ENCODE peak calls at places on chromosome X, in eight cellular contexts. S is Caco-2, K is stomach, A is adrenal gland, T is spleen, R is HCT116, G is ovary, N is WERI-Rb-1. M is an unnamed sample.

GRCh38 chrX:108224727-108225455 is 133.3 kb downstream of the ATG4A start:
- DNase-seq in S (peak; percentile 21), K (no peak), A (peak; percentile 1), T (no peak), R (peak; percentile 10), G (no peak), N (peak; percentile 9), M (peak; percentile 58)

GRCh38 chrX:152635941-152636340 is 1.8 kb upstream of the GABRQ start:
- DNase-seq in S (no peak), K (no peak), A (peak; percentile 54), T (no peak), R (peak; percentile 59), G (no peak), N (peak; percentile 75), M (no peak)

GRCh38 chrX:13216139-13216538 is 103.7 kb downstream of the ATXN3L start:
- DNase-seq in S (no peak), K (no peak), A (no peak), T (no peak), R (no peak), G (no peak), N (no peak), M (no peak)

GRCh38 chrX:153878969-153879653 is 6.9 kb downstream of the L1CAM start:
- DNase-seq in S (no peak), K (no peak), A (no peak), T (peak; percentile 62), R (no peak), G (no peak), N (peak; percentile 92), M (no peak)

GRCh38 chrX:53184836-53185235 is 40.2 kb downstream of the KDM5C start:
- DNase-seq in S (no peak), K (no peak), A (no peak), T (no peak), R (no peak), G (no peak), N (no peak), M (no peak)

GRCh38 chrX:150269613-150270254 is 93.4 kb upstream of the MAMLD1 start:
- DNase-seq in S (peak; percentile 67), K (peak; percentile 71), A (peak; percentile 43), T (no peak), R (no peak), G (no peak), N (no peak), M (no peak)

GRCh38 chrX:87005885-87006284 is 511.7 kb upstream of the KLHL4 start:
- DNase-seq in S (no peak), K (no peak), A (no peak), T (no peak), R (no peak), G (no peak), N (no peak), M (no peak)

GRCh38 chrX:103811858-103812257 is 20.2 kb downstream of the RAB9B start:
- DNase-seq in S (no peak), K (no peak), A (no peak), T (no peak), R (no peak), G (no peak), N (no peak), M (no peak)

GRCh38 chrX:16934212-16934611 is 12.2 kb upstream of the REPS2 start:
- DNase-seq in S (no peak), K (no peak), A (no peak), T (no peak), R (no peak), G (no peak), N (no peak), M (no peak)

GRCh38 chrX:154021131-154021611 is 1.5 kb upstream of the IRAK1 start:
- DNase-seq in S (no peak), K (no peak), A (peak; percentile 57), T (peak; percentile 74), R (no peak), G (no peak), N (no peak), M (no peak)

GRCh38 chrX:56762220-56762619 is 33.2 kb downstream of the NBDY start:
- DNase-seq in S (no peak), K (no peak), A (no peak), T (no peak), R (no peak), G (no peak), N (no peak), M (no peak)

GRCh38 chrX:56761167-56761566 is 32.1 kb downstream of the NBDY start:
- DNase-seq in S (no peak), K (no peak), A (no peak), T (peak; percentile 76), R (no peak), G (no peak), N (no peak), M (no peak)

GRCh38 chrX:56763556-56764152 is 34.6 kb downstream of the NBDY start:
- DNase-seq in S (no peak), K (peak; percentile 82), A (no peak), T (peak; percentile 90), R (no peak), G (peak; percentile 82), N (peak; percentile 77), M (no peak)

GRCh38 chrX:56764153-56764974 is 35.3 kb downstream of the NBDY start:
- DNase-seq in S (peak; percentile 44), K (peak; percentile 66), A (peak; percentile 65), T (peak; percentile 92), R (peak; percentile 19), G (peak; percentile 80), N (peak; percentile 72), M (peak; percentile 75)

DNA sequence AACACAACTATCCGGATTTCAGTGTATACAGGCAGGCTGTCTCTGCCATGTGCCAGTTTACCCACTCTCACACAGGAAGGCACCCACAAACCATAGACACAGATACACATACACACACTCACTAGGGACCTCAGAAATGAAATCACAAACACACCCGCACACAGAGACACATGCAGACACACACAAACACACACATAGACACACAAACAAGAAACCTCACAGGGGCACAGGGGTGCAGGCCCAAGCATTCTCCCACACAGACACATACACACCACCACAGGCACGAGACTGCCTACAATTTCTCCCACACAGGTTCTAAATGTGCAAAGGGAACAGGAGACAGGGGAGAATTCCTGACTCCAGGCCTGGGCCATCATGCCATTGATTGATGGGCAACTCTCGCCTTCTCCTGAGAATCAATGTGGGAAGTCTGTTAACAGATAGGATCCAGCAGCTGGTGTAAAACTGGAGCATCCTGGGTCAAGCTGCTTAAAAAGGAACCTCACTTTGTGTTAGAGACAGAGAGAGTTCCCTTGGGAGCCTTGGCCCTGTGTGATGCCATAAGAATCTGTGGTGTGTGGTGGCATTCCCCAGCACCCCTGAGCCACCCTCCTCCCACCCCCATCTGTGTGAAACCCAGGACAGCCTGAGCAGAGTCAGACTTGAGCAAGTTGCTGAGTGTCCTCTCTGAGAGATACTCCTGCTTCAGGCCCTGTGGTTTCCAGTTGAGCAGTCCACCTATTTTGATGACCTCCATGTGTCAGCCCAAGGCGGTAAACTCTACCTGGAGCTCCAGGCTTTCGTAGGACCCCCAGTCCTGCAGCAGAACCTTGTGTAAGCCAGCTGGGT is 33.9 kb downstream of the NBDY start:
- DNase-seq in S (no peak), K (no peak), A (no peak), T (no peak), R (no peak), G (no peak), N (no peak), M (no peak)
- H3K4me3 ChIP-seq in S (no peak overlapping the region), K (peak overlapping the region; percentile 67), A (no peak overlapping the region), T (no peak overlapping the region), R (no peak overlapping the region), G (no peak overlapping the region), N (no peak overlapping the region), M (no peak overlapping the region)

DNA sequence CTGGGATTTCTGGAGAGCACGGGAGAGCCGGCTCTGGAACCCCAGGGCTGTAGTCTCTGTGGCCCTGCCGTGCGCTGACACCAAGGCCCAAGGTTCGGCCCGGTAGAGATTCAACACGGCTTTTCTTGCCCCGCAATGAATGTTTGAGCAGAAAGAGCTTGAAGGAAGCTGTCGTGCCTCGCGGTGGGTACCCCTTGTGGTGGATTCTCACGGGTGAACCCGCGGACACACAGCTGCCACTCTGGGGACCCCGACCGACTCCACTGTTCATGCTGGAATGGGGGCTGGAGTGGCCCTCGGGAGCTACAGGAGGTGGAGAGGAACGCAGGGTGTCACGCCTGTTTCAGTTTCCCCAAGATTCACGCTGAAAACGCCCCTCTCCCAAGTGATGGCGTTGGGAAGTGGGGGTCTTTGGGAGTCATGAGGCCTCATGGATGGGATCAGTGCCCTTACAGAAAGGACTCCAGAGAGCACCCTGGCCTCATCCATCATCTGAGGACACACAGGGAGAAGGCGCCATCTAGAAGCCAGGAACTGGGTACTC is 6.6 kb downstream of the SLC25A6 start:
- DNase-seq in S (peak; percentile 37), K (no peak), A (no peak), T (peak; percentile 68), R (no peak), G (no peak), N (no peak), M (no peak)
- TF ChIP-seq CTCF in S (no peak), K (no peak), A (no peak), T (no peak), R (no peak), G (no peak), N (no peak), M (no peak)

DNA sequence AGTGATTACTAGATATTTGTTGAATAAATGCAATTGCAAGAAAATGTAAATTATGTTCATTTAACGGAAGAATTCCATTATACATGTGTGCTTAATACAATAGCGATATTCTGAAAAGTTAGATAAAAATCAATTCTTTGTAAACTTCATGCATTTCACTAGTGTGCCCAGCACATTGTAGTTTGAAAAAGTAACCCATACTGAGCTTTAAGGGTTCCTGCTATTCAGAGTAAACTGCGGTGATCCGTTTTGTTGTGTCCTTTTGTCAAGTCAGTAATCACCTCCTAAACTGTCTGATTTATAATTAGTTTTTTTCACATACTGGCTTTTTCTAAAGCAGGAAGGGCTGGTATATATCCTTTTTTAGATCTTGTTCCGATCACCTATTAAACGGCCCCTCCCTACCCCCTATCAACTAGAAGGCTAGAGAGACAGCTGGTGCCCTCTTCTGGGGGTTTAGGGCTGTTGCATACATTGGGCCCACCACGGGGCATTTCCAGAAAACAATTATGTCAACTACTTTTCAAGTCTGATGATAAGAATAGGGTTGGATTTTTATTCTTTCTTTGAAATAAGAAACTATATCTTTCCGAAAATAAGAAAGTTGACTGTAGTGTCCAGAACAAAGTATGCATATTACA is 7.0 kb upstream of the BMP15 start:
- DNase-seq in S (peak; percentile 32), K (no peak), A (peak; percentile 37), T (no peak), R (peak; percentile 27), G (no peak), N (peak; percentile 10), M (no peak)
- H3K4me3 ChIP-seq in S (no peak overlapping the region), K (no peak overlapping the region), A (no peak overlapping the region), T (no peak overlapping the region), R (no peak overlapping the region), G (no peak overlapping the region), N (no peak overlapping the region), M (no peak overlapping the region)

GRCh38 chrX:19909761-19910160 is 22.4 kb upstream of the SH3KBP1 start:
- DNase-seq in S (no peak), K (no peak), A (no peak), T (no peak), R (no peak), G (no peak), N (no peak), M (no peak)

GRCh38 chrX:19904778-19905367 is 17.5 kb upstream of the SH3KBP1 start:
- DNase-seq in S (no peak), K (no peak), A (peak; percentile 24), T (no peak), R (peak; percentile 34), G (no peak), N (peak; percentile 17), M (peak; percentile 54)

GRCh38 chrX:19906293-19906692 is 18.9 kb upstream of the SH3KBP1 start:
- DNase-seq in S (no peak), K (no peak), A (no peak), T (no peak), R (no peak), G (no peak), N (no peak), M (no peak)

GRCh38 chrX:19911784-19912183 is 24.4 kb upstream of the SH3KBP1 start:
- DNase-seq in S (no peak), K (no peak), A (no peak), T (no peak), R (no peak), G (no peak), N (no peak), M (no peak)

GRCh38 chrX:19907794-19908193 is 20.4 kb upstream of the SH3KBP1 start:
- DNase-seq in S (no peak), K (no peak), A (no peak), T (no peak), R (no peak), G (no peak), N (no peak), M (no peak)
- TF ChIP-seq CTCF in S (no peak), K (no peak), A (no peak), T (no peak), R (no peak), G (no peak), N (no peak), M (peak; percentile 5)

M was measured in LNCaP clone FGC.